ENCODE peak calls at places on chromosome 12, in seven cellular contexts. N, W, C, R, J, L and E are unnamed samples.

GRCh38 chr12:93107943-93108342 is 178.8 kb upstream of the EEA1 start:
- DNase-seq in N (no peak), W (no peak), C (no peak), R (no peak), J (no peak), L (no peak), E (no peak)

GRCh38 chr12:104154806-104155205 is 16.8 kb upstream of the NFYB start:
- DNase-seq in N (no peak), W (no peak), C (no peak), R (no peak), J (no peak), L (no peak), E (no peak)

GRCh38 chr12:85155791-85156190 is 119.6 kb downstream of the LRRIQ1 start:
- DNase-seq in N (no peak), W (no peak), C (no peak), R (peak; percentile 2), J (no peak), L (peak; percentile 31), E (no peak)

GRCh38 chr12:92224685-92225331 is 79.2 kb upstream of the BTG1 start:
- DNase-seq in N (no peak), W (no peak), C (no peak), R (no peak), J (peak; percentile 19), L (no peak), E (no peak)

GRCh38 chr12:105083551-105084105 is 630 bp downstream of the ALDH1L2 start:
- DNase-seq in N (peak; percentile 48), W (peak; percentile 54), C (peak; percentile 39), R (no peak), J (peak; percentile 18), L (peak; percentile 19), E (no peak)

GRCh38 chr12:8887285-8887715 is 27.0 kb upstream of the PHC1 start:
- DNase-seq in N (no peak), W (no peak), C (no peak), R (no peak), J (no peak), L (no peak), E (no peak)

GRCh38 chr12:24118675-24119074 is 169.2 kb upstream of the SOX5 start:
- DNase-seq in N (no peak), W (no peak), C (no peak), R (no peak), J (no peak), L (no peak), E (no peak)

GRCh38 chr12:46959484-46959883 is 119.9 kb upstream of the PCED1B start:
- DNase-seq in N (no peak), W (no peak), C (peak; percentile 69), R (no peak), J (peak; percentile 74), L (no peak), E (no peak)

GRCh38 chr12:27014859-27015729 is 910 bp upstream of the TM7SF3 start:
- DNase-seq in N (no peak), W (no peak), C (no peak), R (no peak), J (no peak), L (no peak), E (no peak)

GRCh38 chr12:64522316-64522715 is 70.4 kb downstream of the TBK1 start:
- DNase-seq in N (no peak), W (no peak), C (no peak), R (no peak), J (no peak), L (no peak), E (peak; percentile 31)

GRCh38 chr12:122865268-122866231 is 30.3 kb downstream of the HIP1R start:
- DNase-seq in N (no peak), W (no peak), C (no peak), R (no peak), J (no peak), L (peak; percentile 39), E (peak; percentile 67)

GRCh38 chr12:113407931-113408585 is 4.4 kb upstream of the SDS start:
- DNase-seq in N (no peak), W (no peak), C (peak; percentile 65), R (no peak), J (no peak), L (no peak), E (no peak)

GRCh38 chr12:113403435-113404415 is at the start of gene SDS:
- DNase-seq in N (peak; percentile 45), W (peak; percentile 43), C (peak; percentile 82), R (no peak), J (no peak), L (no peak), E (no peak)

GRCh38 chr12:113409462-113410124 is 5.9 kb upstream of the SDS start:
- DNase-seq in N (no peak), W (no peak), C (no peak), R (no peak), J (no peak), L (no peak), E (no peak)

GRCh38 chr12:113402586-113403260 is 964 bp downstream of the SDS start:
- DNase-seq in N (no peak), W (no peak), C (no peak), R (no peak), J (no peak), L (no peak), E (no peak)

DNA sequence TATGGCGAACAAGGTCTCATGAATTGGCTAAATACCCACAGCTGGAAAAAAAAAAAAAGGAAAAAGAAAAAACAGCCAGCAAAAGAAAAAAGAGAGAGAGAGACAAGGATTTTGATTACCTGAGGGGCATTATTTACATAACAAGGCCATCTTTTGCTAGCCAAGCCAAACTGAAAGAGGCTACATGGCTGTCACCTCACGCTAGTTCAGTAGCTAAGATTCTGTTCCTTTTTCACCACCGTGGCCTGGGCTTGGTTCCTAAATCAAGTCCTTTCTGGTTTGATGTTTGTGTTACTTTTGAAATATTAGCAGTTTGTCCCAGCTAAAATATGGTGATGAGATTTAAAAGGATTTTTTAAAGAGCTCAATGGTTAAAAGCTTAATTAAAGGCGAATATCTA is 2.0 kb upstream of the SDS start:
- DNase-seq in N (no peak), W (no peak), C (no peak), R (no peak), J (no peak), L (no peak), E (no peak)
- H3K36me3 ChIP-seq in N (no peaks in the 10 kb centered on the region), W (no peaks in the 10 kb centered on the region), C (no peaks in the 10 kb centered on the region), R (no peaks in the 10 kb centered on the region), J (no peaks in the 10 kb centered on the region), L (no peaks in the 10 kb centered on the region), E (no peaks in the 10 kb centered on the region)

GRCh38 chr12:124381454-124382207 is 86.7 kb downstream of the RFLNA start:
- DNase-seq in N (peak; percentile 90), W (peak; percentile 90), C (peak; percentile 97), R (no peak), J (peak; percentile 70), L (no peak), E (no peak)
- H3K36me3 ChIP-seq in N (peaks cover 13% of the 10 kb centered on the region), W (peaks cover 40% of the 10 kb centered on the region), C (no peaks in the 10 kb centered on the region), R (peaks cover 54% of the 10 kb centered on the region), J (peaks cover 35% of the 10 kb centered on the region), L (peaks cover 14% of the 10 kb centered on the region), E (peaks cover 9% of the 10 kb centered on the region)

GRCh38 chr12:6965026-6965661 is 5.3 kb downstream of the PHB2 start:
- DNase-seq in N (peak; percentile 95), W (peak; percentile 91), C (peak; percentile 94), R (peak; percentile 81), J (peak; percentile 37), L (peak; percentile 88), E (peak; percentile 63)
- H3K36me3 ChIP-seq in N (peaks cover 17% of the 10 kb centered on the region), W (peaks cover 36% of the 10 kb centered on the region), C (no peaks in the 10 kb centered on the region), R (peaks cover 53% of the 10 kb centered on the region), J (peaks cover 26% of the 10 kb centered on the region), L (peaks cover 39% of the 10 kb centered on the region), E (peaks cover 53% of the 10 kb centered on the region)

GRCh38 chr12:130978785-130979184 is 25.1 kb downstream of the ADGRD1 start:
- DNase-seq in N (no peak), W (no peak), C (no peak), R (no peak), J (no peak), L (no peak), E (no peak)

GRCh38 chr12:130975116-130975515 is 21.4 kb downstream of the ADGRD1 start:
- DNase-seq in N (no peak), W (no peak), C (no peak), R (no peak), J (no peak), L (no peak), E (no peak)

GRCh38 chr12:130976171-130976720 is 22.5 kb downstream of the ADGRD1 start:
- DNase-seq in N (no peak), W (no peak), C (no peak), R (no peak), J (no peak), L (no peak), E (no peak)

GRCh38 chr12:130977759-130978127 is 24.0 kb downstream of the ADGRD1 start:
- DNase-seq in N (no peak), W (no peak), C (no peak), R (no peak), J (no peak), L (no peak), E (no peak)

GRCh38 chr12:130977046-130977758 is 23.5 kb downstream of the ADGRD1 start:
- DNase-seq in N (no peak), W (no peak), C (no peak), R (no peak), J (no peak), L (no peak), E (no peak)
- H3K36me3 ChIP-seq in N (no peaks in the 10 kb centered on the region), W (peaks cover 6% of the 10 kb centered on the region), C (no peaks in the 10 kb centered on the region), R (no peaks in the 10 kb centered on the region), J (peaks cover 11% of the 10 kb centered on the region), L (peaks cover 9% of the 10 kb centered on the region), E (no peaks in the 10 kb centered on the region)

DNA sequence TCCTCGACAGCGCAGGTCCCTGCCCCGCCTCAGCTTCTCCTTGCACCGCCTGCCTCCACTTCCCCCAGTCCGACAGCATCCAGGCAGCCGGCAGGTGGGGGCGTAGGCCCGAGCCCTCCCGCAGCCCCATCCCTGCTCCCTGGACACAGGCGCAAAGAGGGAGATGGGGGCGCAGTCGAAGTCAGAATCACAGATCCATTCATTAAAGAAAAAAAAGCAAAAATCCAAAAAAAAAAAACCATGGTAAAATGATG is 41.2 kb downstream of the RFLNA start:
- DNase-seq in N (no peak), W (no peak), C (no peak), R (no peak), J (no peak), L (no peak), E (no peak)
- H3K36me3 ChIP-seq in N (peaks cover 50% of the 10 kb centered on the region), W (peaks cover 76% of the 10 kb centered on the region), C (no peaks in the 10 kb centered on the region), R (peaks cover 67% of the 10 kb centered on the region), J (peaks cover 66% of the 10 kb centered on the region), L (peaks cover 33% of the 10 kb centered on the region), E (peaks cover 36% of the 10 kb centered on the region)

GRCh38 chr12:110171186-110171538 is 47.0 kb downstream of the IFT81 start:
- DNase-seq in N (no peak), W (no peak), C (no peak), R (no peak), J (no peak), L (no peak), E (no peak)
- H3K36me3 ChIP-seq in N (no peaks in the 10 kb centered on the region), W (no peaks in the 10 kb centered on the region), C (no peaks in the 10 kb centered on the region), R (peaks cover 57% of the 10 kb centered on the region), J (peaks cover 2% of the 10 kb centered on the region), L (peaks cover 5% of the 10 kb centered on the region), E (peaks cover 5% of the 10 kb centered on the region)

DNA sequence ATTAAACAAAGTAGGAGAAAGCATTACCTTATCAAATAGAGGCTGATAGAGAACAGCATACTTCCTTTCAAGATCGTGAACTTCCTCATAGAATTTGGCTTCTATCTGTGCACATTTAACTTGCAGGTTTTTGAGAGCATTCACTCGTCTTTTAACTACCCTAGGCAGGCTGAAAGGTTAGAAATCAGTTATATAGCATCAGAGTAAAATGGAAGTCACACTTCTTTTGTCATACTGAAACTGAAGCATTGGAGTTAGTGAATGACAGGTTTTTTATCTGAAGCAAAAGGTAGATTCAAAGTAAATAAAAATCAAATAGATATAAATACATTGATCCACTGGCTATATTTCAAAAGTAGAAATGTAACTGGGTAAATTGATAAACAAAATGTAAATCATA is 24.4 kb downstream of the NAP1L1 start:
- DNase-seq in N (no peak), W (no peak), C (no peak), R (no peak), J (no peak), L (no peak), E (no peak)
- H3K36me3 ChIP-seq in N (peaks cover 6% of the 10 kb centered on the region), W (peaks cover 8% of the 10 kb centered on the region), C (no peaks in the 10 kb centered on the region), R (peaks cover 100% of the 10 kb centered on the region), J (peaks cover 7% of the 10 kb centered on the region), L (peaks cover 39% of the 10 kb centered on the region), E (peaks cover 50% of the 10 kb centered on the region)